ENCODE peak calls at places on chromosomes 6 and 20, in five cellular contexts. E is progenitor cell of endocrine pancreas, L is foreskin fibroblast, T is upper lobe of left lung, J is right lobe of liver. P is an unnamed sample.
A peak's percentile ranks its signal among the peaks of the same experiment; 100 is the strongest.

GRCh38 chr6:69796081-69796626 is 656 bp downstream of the LMBRD1 start:
- DNase-seq in L (peak; percentile 56), E (no peak), J (no peak), T (no peak), P (no peak)

GRCh38 chr6:70857387-70858077 is 99.3 kb downstream of the B3GAT2 start:
- DNase-seq in E (no peak), J (no peak), L (no peak), T (no peak), P (no peak)

GRCh38 chr20:59663513-59663890 is 59.2 kb downstream of the PHACTR3 start:
- DNase-seq in E (no peak), T (peak; percentile 43), J (no peak), L (no peak), P (no peak)

GRCh38 chr6:68975064-68975463 is 340.0 kb downstream of the ADGRB3 start:
- DNase-seq in E (no peak), L (peak; percentile 3), J (no peak), T (no peak), P (no peak)

GRCh38 chr6:157861814-157862213 is 38.8 kb downstream of the SNX9 start:
- DNase-seq in E (no peak), L (peak; percentile 73), J (no peak), T (no peak), P (no peak)

GRCh38 chr20:58215116-58215515 is 13.3 kb downstream of the ANKRD60 start:
- DNase-seq in J (no peak), E (no peak), T (no peak), L (no peak), P (no peak)

GRCh38 chr6:81792826-81793225 is 40.3 kb upstream of the TENT5A start:
- DNase-seq in L (no peak), J (no peak), E (no peak), T (no peak), P (no peak)

GRCh38 chr20:46174469-46175126 is 56.5 kb downstream of the CD40 start:
- DNase-seq in J (peak; percentile 75), E (peak; percentile 71), L (peak; percentile 82), T (peak; percentile 89), P (no peak)

GRCh38 chr6:25392372-25392771 is 113.2 kb downstream of the CARMIL1 start:
- DNase-seq in T (no peak), J (no peak), L (peak; percentile 71), E (no peak), P (no peak)

GRCh38 chr20:10047427-10047826 is 12.6 kb downstream of the ANKEF1 start:
- DNase-seq in J (no peak), E (no peak), L (peak; percentile 30), T (no peak), P (no peak)

GRCh38 chr20:37297066-37297736 is 7.7 kb downstream of the MANBAL start:
- DNase-seq in T (no peak), E (no peak), L (peak; percentile 87), J (no peak), P (peak; percentile 91)

GRCh38 chr6:170174124-170174770 is 116.6 kb downstream of the DLL1 start:
- DNase-seq in J (peak; percentile 48), T (no peak), E (no peak), L (no peak), P (no peak)

GRCh38 chr20:6838181-6838826 is 70.8 kb downstream of the BMP2 start:
- DNase-seq in T (no peak), E (no peak), L (no peak), J (no peak), P (no peak)

GRCh38 chr6:16358531-16359138 is 120.2 kb downstream of the GMPR start:
- DNase-seq in L (no peak), J (no peak), T (peak; percentile 68), E (no peak), P (no peak)

GRCh38 chr6:111845441-111845871 is 27.8 kb downstream of the FYN start:
- DNase-seq in J (no peak), L (peak; percentile 19), E (no peak), T (no peak), P (no peak)

GRCh38 chr6:139747154-139747553 is 372.7 kb upstream of the CITED2 start:
- DNase-seq in L (no peak), T (no peak), E (no peak), J (no peak), P (no peak)

GRCh38 chr6:75818061-75818855 is 69.2 kb downstream of the MYO6 start:
- DNase-seq in J (no peak), T (no peak), E (no peak), L (peak; percentile 29), P (peak; percentile 13)

GRCh38 chr20:38986663-38987062 is 24.5 kb downstream of the DHX35 start:
- DNase-seq in L (no peak), E (no peak), T (no peak), J (no peak), P (no peak)

GRCh38 chr20:48656661-48657211 is 171.1 kb downstream of the PREX1 start:
- DNase-seq in J (no peak), L (no peak), E (no peak), T (no peak), P (no peak)

GRCh38 chr20:54479138-54479906 is 3.9 kb downstream of the DOK5 start:
- DNase-seq in L (peak; percentile 19), E (no peak), J (no peak), T (no peak), P (no peak)

GRCh38 chr6:24227556-24227955 is 101.5 kb downstream of the NRSN1 start:
- DNase-seq in T (no peak), J (no peak), L (peak; percentile 1), E (no peak), P (no peak)

GRCh38 chr6:25991785-25992412 is 29.3 kb downstream of the TRIM38 start:
- DNase-seq in T (peak; percentile 92), L (peak; percentile 87), E (peak; percentile 34), J (peak; percentile 76), P (peak; percentile 26)

GRCh38 chr20:56616704-56617103 is 12.4 kb upstream of the TFAP2C start:
- DNase-seq in J (no peak), T (no peak), L (no peak), E (no peak), P (no peak)

GRCh38 chr6:153210083-153210482 is 79.0 kb upstream of the RGS17 start:
- DNase-seq in T (no peak), L (peak; percentile 54), J (no peak), E (no peak), P (peak; percentile 9)

GRCh38 chr6:113893866-113894265 is 36.7 kb downstream of the MARCKS start:
- DNase-seq in L (peak; percentile 69), J (no peak), E (no peak), T (no peak), P (no peak)

GRCh38 chr6:156389296-156389695 is 387.9 kb upstream of the ARID1B start:
- DNase-seq in E (no peak), L (no peak), J (no peak), T (peak; percentile 17), P (no peak)

GRCh38 chr20:9028419-9028818 is 40.5 kb upstream of the PLCB4 start:
- DNase-seq in L (peak; percentile 30), E (no peak), J (no peak), T (no peak), P (no peak)

GRCh38 chr20:15930324-15931305 is 642.6 kb downstream of the KIF16B start:
- DNase-seq in J (no peak), L (peak; percentile 81), T (no peak), E (no peak), P (peak; percentile 11)

GRCh38 chr20:51450221-51450712 is 92.3 kb downstream of the NFATC2 start:
- DNase-seq in J (no peak), L (peak; percentile 31), E (no peak), T (no peak), P (no peak)

GRCh38 chr6:156919819-156920379 is 142.7 kb downstream of the ARID1B start:
- DNase-seq in T (no peak), E (no peak), J (no peak), L (no peak), P (no peak)

GRCh38 chr6:7684076-7684475 is 41.8 kb upstream of the BMP6 start:
- DNase-seq in T (no peak), E (no peak), J (no peak), L (peak; percentile 15), P (no peak)

GRCh38 chr20:34515484-34516037 is 661 bp upstream of the DYNLRB1 start:
- DNase-seq in T (no peak), E (peak; percentile 62), L (peak; percentile 74), J (peak; percentile 47), P (peak; percentile 42)

GRCh38 chr6:142605922-142606321 is 304.1 kb downstream of the ADGRG6 start:
- DNase-seq in J (no peak), L (peak; percentile 35), E (no peak), T (no peak), P (peak; percentile 51)

GRCh38 chr6:106533079-106533478 is 96.2 kb downstream of the RTN4IP1 start:
- DNase-seq in T (no peak), L (no peak), E (no peak), J (no peak), P (no peak)

GRCh38 chr6:42021847-42022754 is 28.2 kb upstream of the TAF8 start:
- DNase-seq in E (no peak), L (peak; percentile 55), J (no peak), T (no peak), P (no peak)

GRCh38 chr6:151313060-151313459 is 73.3 kb downstream of the AKAP12 start:
- DNase-seq in J (no peak), E (no peak), T (no peak), L (no peak), P (no peak)

GRCh38 chr6:33082702-33083101 is 6.9 kb downstream of the HLA-DPB1 start:
- DNase-seq in E (no peak), J (peak; percentile 38), L (peak; percentile 72), T (no peak), P (no peak)
- TF ChIP-seq CTCF in E (peak; percentile 59), J (peak; percentile 67), L (peak; percentile 69), T (peak; percentile 74), P (no peak)

DNA sequence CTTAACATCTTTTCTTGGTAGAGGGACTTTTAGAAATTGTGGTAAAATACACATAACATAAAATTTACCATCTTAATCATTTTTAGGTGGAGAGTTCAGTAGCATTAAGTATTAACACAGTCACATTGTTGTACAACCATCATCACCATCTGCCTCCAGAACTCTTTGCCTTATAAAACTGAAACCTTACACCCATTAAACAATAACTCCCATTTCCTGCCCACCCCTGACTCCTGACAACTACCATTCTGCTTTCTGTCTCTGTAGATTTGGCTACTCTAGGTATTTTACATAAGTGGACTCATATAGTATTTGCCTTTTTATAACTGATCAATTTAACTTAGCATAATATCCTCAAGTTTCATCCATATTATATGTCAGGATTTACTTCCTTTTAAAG is 88.7 kb downstream of the ZHX3 start:
- DNase-seq in L (no peak), J (no peak), T (no peak), E (no peak), P (no peak)
- TF ChIP-seq CTCF in L (no peak), J (no peak), T (no peak), E (no peak), P (no peak)

DNA sequence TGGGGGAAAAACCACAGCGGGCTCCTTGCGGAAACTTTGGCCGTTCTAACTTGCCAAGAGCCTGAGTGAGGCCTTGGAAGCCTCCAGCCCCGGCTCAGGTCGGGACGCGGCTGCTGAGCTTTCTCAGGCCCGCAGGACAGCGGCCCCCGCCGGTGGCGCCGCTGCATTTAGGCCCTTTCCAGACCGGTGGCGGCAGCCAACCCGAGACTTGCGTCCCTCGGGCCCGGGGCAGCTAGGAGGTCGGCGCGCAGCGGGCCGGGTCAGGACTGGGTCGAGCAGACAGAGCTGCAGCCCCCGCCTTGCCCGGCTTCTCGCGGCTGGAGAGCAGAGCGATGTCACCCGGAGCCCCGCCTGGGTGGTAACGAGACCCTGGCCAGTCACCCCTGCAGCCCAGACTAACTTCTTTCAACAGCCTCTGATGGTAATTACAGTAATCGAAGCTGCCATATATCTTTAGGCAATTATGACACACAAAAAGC is 2.7 kb downstream of the NR2E1 start:
- DNase-seq in E (no peak), T (peak; percentile 89), L (peak; percentile 49), J (peak; percentile 56), P (no peak)
- TF ChIP-seq CTCF in E (peak; percentile 48), T (no peak), L (peak; percentile 23), J (peak; percentile 38), P (peak; percentile 32)

GRCh38 chr6:40713002-40713719 is 126.0 kb upstream of the LRFN2 start:
- DNase-seq in J (no peak), T (no peak), L (peak; percentile 35), E (no peak), P (no peak)
- TF ChIP-seq CTCF in J (peak; percentile 17), T (no peak), L (peak; percentile 38), E (peak; percentile 6), P (peak; percentile 28)

P was measured in HFFc6.